ENCODE peak calls at places on chromosomes 1 and 21, in six cellular contexts. B is small intestine, R is NCI-H1092 treated with DMSO at 0.1 percent for 48 hours, J is GM10248, M is trophoblast cell, W is hypothalamus. U is an unnamed sample.

GRCh38 chr1:167819849-167820683 is 93.9 kb downstream of the ADCY10 start:
- DNase-seq in M (peak), B (peak), W (no peak), J (peak), R (peak), U (peak)

GRCh38 chr1:207787776-207788175 is 35.9 kb downstream of the CD46 start:
- DNase-seq in J (no peak), W (no peak), R (no peak), M (peak), B (no peak), U (no peak)

GRCh38 chr1:87402192-87403046 is 73.7 kb downstream of the LMO4 start:
- DNase-seq in W (no peak), R (no peak), J (no peak), M (no peak), B (no peak), U (no peak)

GRCh38 chr1:45304311-45305081 is 22.2 kb upstream of the HPDL start:
- DNase-seq in B (peak), J (peak), R (peak), M (no peak), W (no peak), U (peak)

GRCh38 chr1:181768216-181768929 is 285.1 kb downstream of the CACNA1E start:
- DNase-seq in R (no peak), B (no peak), M (peak), J (peak), W (no peak), U (no peak)

GRCh38 chr1:174569240-174569639 is 121.5 kb downstream of the GPR52 start:
- DNase-seq in W (no peak), R (no peak), M (no peak), B (no peak), J (no peak), U (no peak)

GRCh38 chr1:203508463-203508862 is 14.5 kb downstream of the OPTC start:
- DNase-seq in J (no peak), B (peak), R (no peak), M (peak), W (no peak), U (no peak)

GRCh38 chr1:64956241-64956640 is 10.1 kb downstream of the JAK1 start:
- DNase-seq in M (peak), B (no peak), J (no peak), R (no peak), W (no peak), U (no peak)

GRCh38 chr1:162578936-162579335 is 17.4 kb downstream of the UAP1 start:
- DNase-seq in M (no peak), R (no peak), W (no peak), J (no peak), B (no peak), U (no peak)

GRCh38 chr1:27109103-27109822 is 45.7 kb downstream of the SLC9A1 start:
- DNase-seq in M (peak), J (no peak), W (no peak), B (peak), R (no peak), U (peak)

GRCh38 chr1:171116676-171117075 is 26.0 kb downstream of the FMO3 start:
- DNase-seq in W (no peak), M (no peak), B (no peak), R (no peak), J (no peak), U (no peak)

GRCh38 chr1:1665815-1666251 is 7.0 kb upstream of the CDK11B start:
- DNase-seq in M (peak), B (no peak), J (peak), W (no peak), R (no peak), U (no peak)

GRCh38 chr1:228365321-228366061 is 41.1 kb downstream of the TRIM11 start:
- DNase-seq in B (no peak), J (no peak), R (no peak), M (no peak), W (no peak), U (no peak)

GRCh38 chr1:150810958-150811676 is 3.1 kb upstream of the CTSK start:
- DNase-seq in J (no peak), W (no peak), M (no peak), R (no peak), B (no peak), U (no peak)

GRCh38 chr21:33949516-33950424 is 34.2 kb upstream of the ATP5PO start:
- DNase-seq in W (no peak), R (no peak), M (no peak), B (peak), J (no peak), U (no peak)

GRCh38 chr1:30353637-30354036 is 369.7 kb downstream of the MATN1 start:
- DNase-seq in M (no peak), B (no peak), R (peak), J (no peak), W (no peak), U (peak)

GRCh38 chr1:3292868-3293562 is 161.4 kb upstream of the ARHGEF16 start:
- DNase-seq in W (no peak), R (no peak), J (no peak), M (peak), B (peak), U (no peak)